ENCODE peak calls at places on chromosomes 5 and 9, in four cellular contexts. S, Y, H and D are unnamed samples.

GRCh38 chr5:94746731-94747124 is 128.3 kb downstream of the SLF1 start:
- DNase-seq in S (peak; percentile 87), Y (no peak), H (no peak), D (no peak)

GRCh38 chr9:16002816-16003215 is 450.0 kb downstream of the CCDC171 start:
- DNase-seq in S (no peak), Y (no peak), H (no peak), D (no peak)

GRCh38 chr9:114430443-114430842 is 42.7 kb upstream of the AKNA start:
- DNase-seq in S (no peak), Y (no peak), H (no peak), D (no peak)

GRCh38 chr5:52915176-52915875 is 73.8 kb upstream of the ITGA2 start:
- DNase-seq in S (peak; percentile 41), Y (peak; percentile 57), H (peak; percentile 66), D (peak; percentile 10)

GRCh38 chr5:40221796-40222195 is 457.9 kb upstream of the PTGER4 start:
- DNase-seq in S (no peak), Y (no peak), H (no peak), D (no peak)

GRCh38 chr9:131530930-131531832 is at the start of gene UCK1:
- DNase-seq in S (peak; percentile 88), Y (peak; percentile 71), H (peak; percentile 90), D (peak; percentile 57)

GRCh38 chr5:56692359-56693219 is 122.8 kb upstream of the MAP3K1 start:
- DNase-seq in S (no peak), Y (no peak), H (no peak), D (no peak)

GRCh38 chr9:98807070-98807810 is at the start of gene GALNT12:
- DNase-seq in S (peak; percentile 67), Y (peak; percentile 69), H (peak; percentile 52), D (peak; percentile 36)

GRCh38 chr9:100379862-100380261 is 27.1 kb upstream of the TEX10 start:
- DNase-seq in S (no peak), Y (no peak), H (peak; percentile 13), D (no peak)

GRCh38 chr9:124128568-124128967 is 117.0 kb downstream of the LHX2 start:
- DNase-seq in S (no peak), Y (no peak), H (no peak), D (no peak)

GRCh38 chr5:57566914-57567313 is 84.3 kb upstream of the ACTBL2 start:
- DNase-seq in S (no peak), Y (no peak), H (no peak), D (no peak)

GRCh38 chr9:74887981-74888370 is 255 bp upstream of the TRPM6 start:
- DNase-seq in S (no peak), Y (no peak), H (no peak), D (no peak)

GRCh38 chr9:104903609-104904008 is 24.3 kb downstream of the ABCA1 start:
- DNase-seq in S (no peak), Y (no peak), H (no peak), D (no peak)

GRCh38 chr9:37464426-37465248 is 613 bp downstream of the ZBTB5 start:
- DNase-seq in S (peak; percentile 60), Y (peak; percentile 80), H (peak; percentile 70), D (peak; percentile 57)

GRCh38 chr5:5421149-5421960 is 1.1 kb upstream of the ICE1 start:
- DNase-seq in S (peak; percentile 53), Y (peak; percentile 38), H (no peak), D (no peak)

GRCh38 chr9:94860678-94861588 is 134.4 kb downstream of the AOPEP start:
- DNase-seq in S (peak; percentile 84), Y (peak; percentile 42), H (no peak), D (peak; percentile 45)

GRCh38 chr9:84045481-84046097 is 65.0 kb downstream of the RMI1 start:
- DNase-seq in S (no peak), Y (no peak), H (no peak), D (no peak)

GRCh38 chr9:129058965-129059795 is 21.7 kb upstream of the DOLPP1 start:
- DNase-seq in S (no peak), Y (no peak), H (no peak), D (no peak)

GRCh38 chr5:137630216-137630971 is 105.5 kb downstream of the KLHL3 start:
- DNase-seq in S (no peak), Y (no peak), H (no peak), D (no peak)

GRCh38 chr5:100668511-100668910 is 133.3 kb downstream of the FAM174A start:
- DNase-seq in S (no peak), Y (no peak), H (no peak), D (no peak)

GRCh38 chr9:126959917-126960316 is 45.3 kb downstream of the RALGPS1 start:
- DNase-seq in S (no peak), Y (no peak), H (no peak), D (no peak)

GRCh38 chr5:136042665-136043121 is 13.9 kb downstream of the TGFBI start:
- DNase-seq in S (peak; percentile 63), Y (no peak), H (no peak), D (no peak)

GRCh38 chr5:133853972-133854371 is 114.5 kb downstream of the C5orf15 start:
- DNase-seq in S (no peak), Y (no peak), H (no peak), D (no peak)

GRCh38 chr5:172541119-172541763 is 86.9 kb upstream of the SH3PXD2B start:
- DNase-seq in S (no peak), Y (peak; percentile 6), H (no peak), D (no peak)

GRCh38 chr5:80125962-80126480 is 90.9 kb downstream of the THBS4 start:
- DNase-seq in S (peak; percentile 27), Y (no peak), H (no peak), D (no peak)

GRCh38 chr5:125717209-125717608 is 706.0 kb upstream of the GRAMD2B start:
- DNase-seq in S (no peak), Y (no peak), H (no peak), D (no peak)

GRCh38 chr5:10584714-10585113 is 20.8 kb downstream of the ANKRD33B start:
- DNase-seq in S (no peak), Y (no peak), H (no peak), D (no peak)

GRCh38 chr5:156367602-156368001 is 40.6 kb downstream of the SGCD start:
- DNase-seq in S (no peak), Y (no peak), H (no peak), D (no peak)

GRCh38 chr5:12323637-12324229 is 419.5 kb upstream of the CTNND2 start:
- DNase-seq in S (no peak), Y (no peak), H (no peak), D (no peak)

GRCh38 chr9:78860806-78861475 is 564.0 kb downstream of the PSAT1 start:
- DNase-seq in S (no peak), Y (no peak), H (no peak), D (no peak)

GRCh38 chr5:149426931-149427330 is 47.8 kb upstream of the IL17B start:
- DNase-seq in S (no peak), Y (no peak), H (no peak), D (no peak)

GRCh38 chr5:149423287-149424268 is 44.5 kb upstream of the IL17B start:
- DNase-seq in S (no peak), Y (no peak), H (no peak), D (no peak)

GRCh38 chr5:149427374-149427773 is 48.3 kb upstream of the IL17B start:
- DNase-seq in S (no peak), Y (no peak), H (no peak), D (no peak)

GRCh38 chr5:149424371-149425315 is 45.6 kb upstream of the IL17B start:
- DNase-seq in S (no peak), Y (no peak), H (no peak), D (no peak)

GRCh38 chr5:149425729-149426128 is 46.6 kb upstream of the IL17B start:
- DNase-seq in S (no peak), Y (no peak), H (no peak), D (no peak)
- H3K27ac ChIP-seq in S (no peak overlapping the region), Y (no peak overlapping the region), H (no peak overlapping the region), D (no peak overlapping the region)

GRCh38 chr5:7902201-7902600 is 33.3 kb downstream of the MTRR start:
- DNase-seq in S (no peak), Y (no peak), H (no peak), D (no peak)

GRCh38 chr5:7894439-7894838 is 25.5 kb downstream of the MTRR start:
- DNase-seq in S (no peak), Y (no peak), H (no peak), D (no peak)

GRCh38 chr5:7894860-7895259 is 25.9 kb downstream of the MTRR start:
- DNase-seq in S (no peak), Y (no peak), H (no peak), D (no peak)

DNA sequence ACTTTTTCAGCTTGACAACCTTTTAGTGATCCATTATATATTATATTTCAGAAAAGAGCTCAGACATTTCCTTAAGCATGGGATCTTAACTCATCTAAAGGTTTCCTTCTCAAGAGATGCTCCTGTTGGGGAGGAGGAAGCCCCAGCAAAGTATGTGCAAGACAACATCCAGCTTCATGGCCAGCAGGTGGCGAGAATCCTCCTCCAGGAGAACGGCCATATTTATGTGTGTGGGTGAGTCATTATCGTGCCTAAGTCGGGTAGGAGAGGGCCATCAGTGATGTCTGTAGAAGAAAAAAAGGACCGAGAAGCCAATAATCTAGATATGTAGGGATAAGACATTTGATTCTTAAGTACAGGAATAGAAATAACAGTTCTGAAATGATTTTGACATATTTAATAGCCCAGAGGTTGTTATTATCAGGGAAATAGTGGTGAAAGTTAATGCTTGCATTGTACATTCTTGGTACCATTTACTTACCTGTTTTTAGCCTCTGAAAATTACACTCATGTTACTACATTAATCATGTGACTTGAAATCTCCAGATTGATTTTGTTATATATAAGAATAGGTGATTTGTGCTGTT is 28.2 kb downstream of the MTRR start:
- DNase-seq in S (no peak), Y (no peak), H (peak; percentile 44), D (no peak)
- TF ChIP-seq CTCF in S (peak; percentile 67), Y (no peak), H (peak; percentile 30), D (peak; percentile 37)

GRCh38 chr9:109499631-109500120 is 1.6 kb upstream of the PTPN3 start:
- DNase-seq in S (no peak), Y (peak; percentile 77), H (peak; percentile 69), D (no peak)
- H3K27ac ChIP-seq in S (no peak overlapping the region), Y (no peak overlapping the region), H (peak overlapping the region; percentile 97), D (no peak overlapping the region)

DNA sequence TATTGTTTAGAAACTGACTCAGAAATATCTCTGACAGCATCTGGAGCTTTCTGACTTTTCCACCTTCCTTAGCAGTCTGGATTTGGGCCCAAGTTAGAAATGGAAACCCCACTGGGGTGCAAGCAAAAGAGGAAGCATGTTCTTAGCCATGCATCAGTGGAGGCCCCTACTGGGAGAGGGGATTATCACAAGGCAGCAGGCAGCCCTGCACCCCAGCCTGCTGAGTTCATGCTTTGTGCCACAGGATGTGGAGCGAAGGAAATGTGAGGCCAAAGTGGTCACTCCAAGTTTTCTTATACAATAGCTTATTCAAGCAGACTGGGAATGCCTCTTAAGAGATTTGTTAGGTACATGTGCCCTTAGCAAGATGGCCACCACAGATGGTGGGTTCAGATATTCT is 146.4 kb upstream of the TLX3 start:
- DNase-seq in S (no peak), Y (no peak), H (peak; percentile 4), D (no peak)
- TF ChIP-seq CTCF in S (peak; percentile 57), Y (peak; percentile 11), H (peak; percentile 27), D (no peak)

DNA sequence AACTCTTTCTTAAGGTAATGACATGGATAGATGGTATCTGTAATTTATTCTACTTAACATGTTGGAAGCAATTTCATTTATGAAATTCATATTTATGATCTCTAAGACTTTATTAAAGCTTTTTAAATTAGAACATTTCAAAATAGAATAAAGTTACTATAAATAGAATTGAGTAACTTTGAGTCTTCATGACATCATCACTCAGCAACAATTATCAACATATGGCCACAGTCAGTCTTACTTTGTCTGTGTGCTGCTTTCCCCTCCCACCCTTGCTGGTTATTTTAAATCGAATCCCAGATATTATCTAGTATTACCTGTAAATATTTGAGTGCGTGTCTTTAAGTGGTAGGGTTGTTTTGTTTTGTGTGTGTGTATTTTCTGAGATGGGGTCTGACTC is 65.2 kb downstream of the IPO11 start:
- DNase-seq in S (no peak), Y (no peak), H (no peak), D (no peak)
- H3K27ac ChIP-seq in S (no peak overlapping the region), Y (no peak overlapping the region), H (no peak overlapping the region), D (no peak overlapping the region)

GRCh38 chr5:159257629-159258283 is 5.3 kb upstream of the UBLCP1 start:
- DNase-seq in S (no peak), Y (no peak), H (no peak), D (no peak)
- TF ChIP-seq CTCF in S (no peak), Y (no peak), H (no peak), D (no peak)